ENCODE peak calls at places on chromosomes 2 and 18, in five cellular contexts. One of them, this sample, is unnamed.

GRCh38 chr18:30684825-30685481 is 357.6 kb downstream of the DSC3 start:
- DNase-seq in mesenchymal stem cell: no peak
- DNase-seq in H1: no peak
- DNase-seq in trophoblast cell: no peak
- DNase-seq in neuronal stem cell: no peak
- DNase-seq in this sample: peak

GRCh38 chr18:25047983-25048382 is 304.0 kb downstream of the ZNF521 start:
- DNase-seq in mesenchymal stem cell: no peak
- DNase-seq in H1: peak
- DNase-seq in trophoblast cell: no peak
- DNase-seq in neuronal stem cell: no peak
- DNase-seq in this sample: peak

GRCh38 chr2:202015471-202015870 is 18.2 kb upstream of the FZD7 start:
- DNase-seq in mesenchymal stem cell: no peak
- DNase-seq in H1: no peak
- DNase-seq in trophoblast cell: no peak
- DNase-seq in neuronal stem cell: no peak
- DNase-seq in this sample: no peak

GRCh38 chr2:138078153-138078552 is 113.9 kb downstream of the HNMT start:
- DNase-seq in mesenchymal stem cell: no peak
- DNase-seq in H1: no peak
- DNase-seq in trophoblast cell: no peak
- DNase-seq in neuronal stem cell: no peak
- DNase-seq in this sample: no peak

GRCh38 chr2:284896-285492 is 2.9 kb downstream of the ALKAL2 start:
- DNase-seq in mesenchymal stem cell: no peak
- DNase-seq in H1: no peak
- DNase-seq in trophoblast cell: peak
- DNase-seq in neuronal stem cell: no peak
- DNase-seq in this sample: no peak

GRCh38 chr2:169822785-169823392 is 1.8 kb downstream of the METTL5 start:
- DNase-seq in mesenchymal stem cell: no peak
- DNase-seq in H1: no peak
- DNase-seq in trophoblast cell: no peak
- DNase-seq in neuronal stem cell: no peak
- DNase-seq in this sample: no peak

GRCh38 chr18:49238433-49239042 is 221.9 kb downstream of the DYM start:
- DNase-seq in mesenchymal stem cell: peak
- DNase-seq in H1: no peak
- DNase-seq in trophoblast cell: no peak
- DNase-seq in neuronal stem cell: peak
- DNase-seq in this sample: no peak

GRCh38 chr2:9712263-9712662 is 81.5 kb upstream of the YWHAQ start:
- DNase-seq in mesenchymal stem cell: no peak
- DNase-seq in H1: no peak
- DNase-seq in trophoblast cell: no peak
- DNase-seq in neuronal stem cell: no peak
- DNase-seq in this sample: no peak

GRCh38 chr2:95115418-95115817 is 6.2 kb downstream of the MRPS5 start:
- DNase-seq in mesenchymal stem cell: peak
- DNase-seq in H1: no peak
- DNase-seq in trophoblast cell: peak
- DNase-seq in neuronal stem cell: peak
- DNase-seq in this sample: peak

GRCh38 chr2:33380001-33380609 is 96.3 kb upstream of the RASGRP3 start:
- DNase-seq in mesenchymal stem cell: no peak
- DNase-seq in H1: no peak
- DNase-seq in trophoblast cell: no peak
- DNase-seq in neuronal stem cell: no peak
- DNase-seq in this sample: no peak
- H2BK12ac ChIP-seq in mesenchymal stem cell: no peak
- H2BK12ac ChIP-seq in H1: no peak
- H2BK12ac ChIP-seq in trophoblast cell: no peak
- H2BK12ac ChIP-seq in neuronal stem cell: no peak
- H2BK12ac ChIP-seq in this sample: no peak

DNA sequence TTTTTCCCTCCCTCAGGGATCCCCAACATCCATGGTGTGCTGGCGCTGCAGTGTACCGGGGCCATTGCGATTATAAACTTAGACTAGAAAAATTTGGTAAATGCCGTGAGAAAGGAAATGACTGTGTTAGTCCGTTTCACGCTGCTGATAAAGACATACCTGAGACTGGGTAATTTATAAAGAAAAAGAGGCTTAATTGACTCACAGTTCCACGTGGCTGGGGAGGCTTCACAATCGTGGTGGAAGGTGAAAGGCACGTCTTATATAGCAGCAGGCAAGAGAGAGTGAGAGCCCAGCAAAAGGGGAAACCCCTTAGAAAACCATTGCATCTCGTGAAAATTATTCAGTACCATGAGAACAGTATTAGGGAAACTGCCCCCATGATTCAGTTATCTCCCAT is 44.3 kb downstream of the NTSR2 start:
- DNase-seq in mesenchymal stem cell: no peak
- DNase-seq in H1: no peak
- DNase-seq in trophoblast cell: no peak
- DNase-seq in neuronal stem cell: no peak
- DNase-seq in this sample: no peak
- H2BK12ac ChIP-seq in mesenchymal stem cell: no peak
- H2BK12ac ChIP-seq in H1: no peak
- H2BK12ac ChIP-seq in trophoblast cell: no peak
- H2BK12ac ChIP-seq in neuronal stem cell: no peak
- H2BK12ac ChIP-seq in this sample: no peak

GRCh38 chr2:173959358-173959884 is 5.8 kb downstream of the SP3 start:
- DNase-seq in mesenchymal stem cell: no peak
- DNase-seq in H1: no peak
- DNase-seq in trophoblast cell: no peak
- DNase-seq in neuronal stem cell: no peak
- DNase-seq in this sample: no peak
- H2BK12ac ChIP-seq in mesenchymal stem cell: no peak
- H2BK12ac ChIP-seq in H1: no peak
- H2BK12ac ChIP-seq in trophoblast cell: no peak
- H2BK12ac ChIP-seq in neuronal stem cell: no peak
- H2BK12ac ChIP-seq in this sample: no peak

DNA sequence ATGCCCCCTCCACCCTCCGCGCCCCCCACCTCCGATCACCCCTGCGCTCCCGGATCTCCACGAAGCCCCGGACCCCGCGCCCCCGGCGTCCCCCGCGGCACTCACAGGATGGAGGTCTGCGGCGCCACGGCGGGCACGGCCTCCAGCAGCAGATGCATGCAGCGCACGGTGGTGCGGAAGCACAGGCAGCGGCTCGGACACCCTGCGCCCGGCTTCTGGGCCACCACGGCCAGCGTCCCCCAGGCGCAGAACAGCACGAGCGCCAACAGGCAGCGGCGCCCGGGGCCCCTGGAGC is 217 bp downstream of the PXDN start:
- DNase-seq in mesenchymal stem cell: no peak
- DNase-seq in H1: no peak
- DNase-seq in trophoblast cell: no peak
- DNase-seq in neuronal stem cell: peak
- DNase-seq in this sample: peak
- H2BK12ac ChIP-seq in mesenchymal stem cell: no peak
- H2BK12ac ChIP-seq in H1: no peak
- H2BK12ac ChIP-seq in trophoblast cell: no peak
- H2BK12ac ChIP-seq in neuronal stem cell: no peak
- H2BK12ac ChIP-seq in this sample: no peak

GRCh38 chr2:63716146-63716545 is 125.5 kb upstream of the UGP2 start:
- DNase-seq in mesenchymal stem cell: no peak
- DNase-seq in H1: no peak
- DNase-seq in trophoblast cell: no peak
- DNase-seq in neuronal stem cell: no peak
- DNase-seq in this sample: no peak
- H2BK12ac ChIP-seq in mesenchymal stem cell: no peak
- H2BK12ac ChIP-seq in H1: no peak
- H2BK12ac ChIP-seq in trophoblast cell: no peak
- H2BK12ac ChIP-seq in neuronal stem cell: no peak
- H2BK12ac ChIP-seq in this sample: no peak

This sample was measured in H9.